ENCODE peak calls at places on chromosomes 3 and 15, in five cellular contexts. G is naive thymus-derived CD4-positive, alpha-beta T cell; A is sigmoid colon; Z is epithelial cell of esophagus; I is aorta. F is an unnamed sample.
A peak's percentile ranks its signal among the peaks of the same experiment; 100 is the strongest.

GRCh38 chr3:147008886-147009285 is 397.5 kb downstream of the ZIC4 start:
- DNase-seq in G (no peak), Z (no peak), I (no peak), A (no peak), F (no peak)

GRCh38 chr3:101484805-101485620 is 28.0 kb downstream of the SENP7 start:
- DNase-seq in A (no peak), I (no peak), G (no peak), Z (peak; percentile 80), F (no peak)

GRCh38 chr3:31438742-31439141 is 94.0 kb upstream of the STT3B start:
- DNase-seq in A (no peak), I (no peak), Z (no peak), G (no peak), F (no peak)

GRCh38 chr3:56347219-56347871 is 120.9 kb downstream of the ERC2 start:
- DNase-seq in Z (no peak), I (no peak), A (no peak), G (no peak), F (peak; percentile 63)

GRCh38 chr3:27368831-27369607 is at the start of gene NEK10:
- DNase-seq in Z (peak; percentile 94), A (peak; percentile 93), I (peak; percentile 94), G (peak; percentile 92), F (peak; percentile 95)

GRCh38 chr3:12759097-12759679 is at the start of gene TMEM40:
- DNase-seq in G (no peak), I (no peak), Z (peak; percentile 100), A (no peak), F (no peak)

GRCh38 chr15:73593278-73594074 is 39.7 kb downstream of the NPTN start:
- DNase-seq in Z (no peak), A (peak; percentile 79), G (no peak), I (no peak), F (no peak)

GRCh38 chr15:37771462-37771861 is 163.0 kb upstream of the TMCO5A start:
- DNase-seq in A (no peak), Z (peak; percentile 34), G (no peak), I (no peak), F (no peak)

GRCh38 chr3:12993623-12994356 is 79.4 kb downstream of the IQSEC1 start:
- DNase-seq in G (no peak), I (peak; percentile 66), A (peak; percentile 73), Z (no peak), F (peak; percentile 76)

GRCh38 chr3:13424111-13424844 is 4.2 kb upstream of the NUP210 start:
- DNase-seq in Z (no peak), I (no peak), G (no peak), A (no peak), F (no peak)

GRCh38 chr3:101567528-101568317 is 6.1 kb downstream of the TRMT10C start:
- DNase-seq in Z (no peak), A (no peak), G (no peak), I (no peak), F (no peak)

GRCh38 chr3:168878655-168879054 is 782.9 kb upstream of the GOLIM4 start:
- DNase-seq in A (no peak), Z (peak; percentile 30), G (no peak), I (no peak), F (no peak)

GRCh38 chr15:66866651-66867050 is 164.6 kb downstream of the SMAD6 start:
- DNase-seq in A (no peak), G (no peak), Z (no peak), I (no peak), F (no peak)

GRCh38 chr15:45134682-45135604 is 5.1 kb downstream of the DUOX1 start:
- DNase-seq in I (no peak), G (no peak), A (no peak), Z (no peak), F (peak; percentile 71)

GRCh38 chr15:67574981-67575632 is 32.6 kb downstream of the MAP2K5 start:
- DNase-seq in I (no peak), Z (no peak), A (no peak), G (no peak), F (peak; percentile 66)

GRCh38 chr3:141368062-141368924 is at the start of gene ZBTB38:
- DNase-seq in G (no peak), Z (peak; percentile 87), A (peak; percentile 95), I (peak; percentile 95), F (peak; percentile 95)

GRCh38 chr15:50911641-50912040 is 3.2 kb downstream of the AP4E1 start:
- DNase-seq in G (no peak), I (no peak), Z (no peak), A (no peak), F (no peak)

GRCh38 chr15:91022832-91023129 is 387 bp upstream of the VPS33B start:
- DNase-seq in Z (no peak), A (no peak), G (no peak), I (no peak), F (no peak)

GRCh38 chr3:167917969-167918368 is 177.8 kb downstream of the GOLIM4 start:
- DNase-seq in Z (no peak), A (no peak), G (no peak), I (no peak), F (no peak)

GRCh38 chr15:39623550-39623931 is 42.7 kb downstream of the THBS1 start:
- DNase-seq in Z (no peak), A (no peak), I (no peak), G (no peak), F (no peak)

GRCh38 chr15:31316135-31316795 is 10.4 kb upstream of the KLF13 start:
- DNase-seq in I (no peak), G (no peak), Z (no peak), A (no peak), F (no peak)

GRCh38 chr15:62241135-62241770 is 76.2 kb upstream of the C2CD4B start:
- DNase-seq in I (no peak), G (no peak), A (no peak), Z (peak; percentile 8), F (no peak)

GRCh38 chr15:82768414-82769081 is 37.3 kb downstream of the FSD2 start:
- DNase-seq in I (no peak), A (no peak), Z (no peak), G (no peak), F (no peak)

GRCh38 chr15:27850050-27850449 is 249.1 kb downstream of the OCA2 start:
- DNase-seq in A (no peak), I (no peak), Z (no peak), G (no peak), F (no peak)

GRCh38 chr3:11825271-11825670 is 21.4 kb downstream of the TAMM41 start:
- DNase-seq in Z (no peak), G (no peak), I (no peak), A (no peak), F (no peak)

GRCh38 chr3:55297235-55297634 is 189.9 kb downstream of the WNT5A start:
- DNase-seq in I (no peak), Z (no peak), A (no peak), G (no peak), F (no peak)

GRCh38 chr3:54987719-54988118 is 59.9 kb upstream of the LRTM1 start:
- DNase-seq in Z (no peak), G (no peak), I (no peak), A (no peak), F (no peak)

GRCh38 chr3:184637705-184638104 is 74.2 kb downstream of the MAGEF1 start:
- DNase-seq in G (peak; percentile 34), I (no peak), Z (no peak), A (no peak), F (no peak)

DNA sequence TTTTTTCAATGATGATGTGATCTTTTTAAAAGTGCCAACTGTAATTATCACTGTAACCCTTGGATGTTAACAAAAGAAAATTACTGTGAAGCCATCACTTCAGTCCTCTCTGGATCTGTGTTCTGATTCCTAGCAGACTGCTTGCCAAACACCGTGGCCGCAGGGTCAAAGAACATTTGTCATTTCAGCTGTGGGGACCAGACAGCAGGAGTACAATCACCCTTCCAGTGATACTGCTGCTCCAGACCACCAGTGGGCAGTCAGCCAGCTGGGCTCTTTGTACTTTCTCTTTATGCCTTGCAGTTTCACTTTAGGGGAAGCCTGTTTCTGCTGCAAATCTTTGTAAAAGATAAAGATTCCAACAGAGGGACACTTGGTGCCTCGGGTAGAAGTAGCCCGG is 770.0 kb downstream of the GRM7 start:
- DNase-seq in I (peak; percentile 69), Z (no peak), A (peak; percentile 67), G (no peak), F (no peak)
- H3K4me3 ChIP-seq in I (no peak overlapping the region), Z (no peak overlapping the region), A (no peak overlapping the region), G (no peak overlapping the region), F (no peak overlapping the region)

DNA sequence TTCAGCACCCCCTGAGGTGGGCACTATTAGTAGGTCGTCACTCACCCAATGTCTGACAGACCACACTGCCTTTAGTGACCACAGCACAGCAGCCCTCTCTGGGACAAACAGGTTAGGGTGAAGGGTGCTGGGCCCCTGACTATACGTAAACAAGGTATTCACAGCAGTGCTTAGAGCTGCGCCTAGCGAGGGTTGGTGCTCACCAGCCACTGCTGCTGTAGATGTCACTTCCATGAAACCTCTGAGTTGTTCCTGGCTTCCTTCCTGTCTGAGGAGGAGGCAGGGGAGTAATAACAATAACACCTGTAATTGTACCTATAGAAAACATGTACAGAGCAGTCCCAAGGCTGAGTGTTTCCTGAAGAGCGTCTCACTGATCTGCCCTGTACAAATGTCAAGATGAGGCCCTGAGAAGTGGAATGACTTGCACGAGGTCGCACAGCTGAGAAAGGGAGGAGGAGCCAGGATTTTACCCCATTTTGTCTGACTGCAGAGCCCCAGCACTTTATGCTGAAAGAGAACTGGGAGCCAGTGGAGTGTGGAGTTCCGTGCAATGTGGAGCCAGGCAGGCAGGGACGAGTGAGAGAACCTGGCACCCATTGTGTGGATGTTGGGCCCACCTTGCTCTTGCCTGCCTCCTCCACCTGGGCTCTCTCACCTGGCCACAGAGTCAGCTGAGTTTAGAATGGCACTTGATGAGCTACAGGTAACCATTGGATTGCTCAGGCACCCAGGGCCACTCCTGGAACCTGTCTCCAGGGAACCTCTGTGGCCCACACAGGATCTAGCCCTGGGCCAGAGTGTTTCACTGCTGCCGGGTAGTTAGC is 93.8 kb downstream of the DNAJB8 start:
- DNase-seq in I (no peak), G (no peak), Z (no peak), A (no peak), F (no peak)
- H3K4me3 ChIP-seq in I (no peak overlapping the region), G (no peak overlapping the region), Z (no peak overlapping the region), A (no peak overlapping the region), F (no peak overlapping the region)

GRCh38 chr15:52780172-52780980 is 9.8 kb downstream of the ONECUT1 start:
- DNase-seq in I (peak; percentile 58), Z (peak; percentile 62), A (no peak), G (peak; percentile 59), F (peak; percentile 79)
- H3K4me3 ChIP-seq in I (no peak overlapping the region), Z (no peak overlapping the region), A (no peak overlapping the region), G (peak overlapping the region; percentile 9), F (no peak overlapping the region)

DNA sequence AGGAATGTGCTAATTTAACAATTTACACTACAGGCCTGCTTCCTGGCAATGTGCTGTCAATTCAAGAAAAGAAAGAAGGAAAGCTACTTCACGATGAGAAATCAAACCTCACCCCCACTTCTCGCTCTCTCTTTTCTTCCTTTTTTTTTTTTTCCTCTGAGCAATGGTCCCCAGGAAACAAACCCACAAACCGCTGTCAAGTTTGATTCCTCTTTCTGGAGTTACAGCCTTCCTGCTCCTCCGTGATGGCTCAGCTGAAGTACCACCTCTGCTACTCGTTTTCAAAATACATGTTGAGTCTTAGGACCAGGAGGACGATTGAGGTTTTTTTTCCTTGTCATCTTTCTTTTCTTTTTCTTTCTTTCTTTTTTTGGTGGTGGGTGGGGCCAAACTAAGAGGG is 3.4 kb upstream of the TRIM71 start:
- DNase-seq in A (no peak), I (no peak), Z (no peak), G (no peak), F (no peak)
- H3K4me3 ChIP-seq in A (no peak overlapping the region), I (no peak overlapping the region), Z (no peak overlapping the region), G (no peak overlapping the region), F (no peak overlapping the region)

F was measured in upper lobe of right lung.